ENCODE peak calls at places on chromosomes 6 and 20, in four cellular contexts. J is HT-29, M is heart right ventricle, V is GM13976. K is an unnamed sample.

GRCh38 chr6:72699142-72699541 is 77.3 kb downstream of the KCNQ5 start:
- DNase-seq in M (no peak), J (no peak), V (no peak), K (no peak)

GRCh38 chr20:4740774-4741431 is 19.2 kb downstream of the PRND start:
- DNase-seq in V (no peak), J (peak; percentile 62), M (no peak), K (peak; percentile 22)

GRCh38 chr6:138485005-138485545 is 14.2 kb downstream of the NHSL1 start:
- DNase-seq in J (no peak), M (no peak), V (no peak), K (no peak)

GRCh38 chr6:127266892-127267741 is 453 bp downstream of the RNF146 start:
- DNase-seq in M (peak; percentile 64), V (peak; percentile 80), J (no peak), K (peak; percentile 61)

GRCh38 chr6:161503570-161503969 is 229.7 kb upstream of the AGPAT4 start:
- DNase-seq in V (no peak), M (no peak), J (no peak), K (no peak)

GRCh38 chr6:46996860-46997641 is 45.1 kb downstream of the ADGRF1 start:
- DNase-seq in M (no peak), J (peak; percentile 54), V (no peak), K (no peak)

GRCh38 chr6:37819802-37820712 is 530 bp downstream of the ZFAND3 start:
- DNase-seq in M (peak; percentile 52), V (peak; percentile 38), J (peak; percentile 54), K (peak; percentile 60)

GRCh38 chr6:62392289-62392688 is 106.3 kb upstream of the KHDRBS2 start:
- DNase-seq in V (no peak), J (no peak), M (no peak), K (no peak)

GRCh38 chr6:115935361-115935760 is 125.3 kb downstream of the FRK start:
- DNase-seq in J (no peak), M (no peak), V (no peak), K (no peak)